ENCODE peak calls at places on chromosome 4, in eight cellular contexts. One of them, this sample, is unnamed.

GRCh38 chr4:169795585-169795984 is 37.8 kb upstream of the HPF1 start:
- DNase-seq in fibroblast of mammary gland: peak; percentile 61
- DNase-seq in neural crest cell: no peak
- DNase-seq in heart left ventricle: no peak
- DNase-seq in fibroblast of the aortic adventitia: peak; percentile 22
- DNase-seq in GM03348: peak; percentile 34
- DNase-seq in mesothelial cell of epicardium: no peak
- DNase-seq in mucosa of descending colon: no peak
- DNase-seq in this sample: peak; percentile 31

GRCh38 chr4:83618991-83619390 is 83.1 kb downstream of the GPAT3 start:
- DNase-seq in GM03348: peak; percentile 24
- DNase-seq in heart left ventricle: peak; percentile 28
- DNase-seq in mesothelial cell of epicardium: no peak
- DNase-seq in fibroblast of the aortic adventitia: no peak
- DNase-seq in neural crest cell: no peak
- DNase-seq in fibroblast of mammary gland: peak; percentile 34
- DNase-seq in mucosa of descending colon: no peak
- DNase-seq in this sample: peak; percentile 21

GRCh38 chr4:6641164-6641970 is 882 bp downstream of the MRFAP1 start:
- DNase-seq in GM03348: peak; percentile 80
- DNase-seq in fibroblast of mammary gland: peak; percentile 51
- DNase-seq in mucosa of descending colon: peak; percentile 77
- DNase-seq in fibroblast of the aortic adventitia: peak; percentile 37
- DNase-seq in mesothelial cell of epicardium: no peak
- DNase-seq in neural crest cell: no peak
- DNase-seq in heart left ventricle: peak; percentile 52
- DNase-seq in this sample: peak; percentile 21

GRCh38 chr4:143489116-143489515 is 24.4 kb upstream of the SMARCA5 start:
- DNase-seq in neural crest cell: no peak
- DNase-seq in mucosa of descending colon: no peak
- DNase-seq in fibroblast of mammary gland: peak; percentile 54
- DNase-seq in GM03348: no peak
- DNase-seq in mesothelial cell of epicardium: no peak
- DNase-seq in fibroblast of the aortic adventitia: peak; percentile 22
- DNase-seq in heart left ventricle: no peak
- DNase-seq in this sample: peak; percentile 35

GRCh38 chr4:1218892-1219552 is 29.9 kb downstream of the CTBP1 start:
- DNase-seq in mucosa of descending colon: no peak
- DNase-seq in mesothelial cell of epicardium: no peak
- DNase-seq in GM03348: no peak
- DNase-seq in fibroblast of the aortic adventitia: no peak
- DNase-seq in neural crest cell: no peak
- DNase-seq in heart left ventricle: no peak
- DNase-seq in fibroblast of mammary gland: no peak
- DNase-seq in this sample: no peak

GRCh38 chr4:152166567-152166966 is 369.3 kb downstream of the FBXW7 start:
- DNase-seq in fibroblast of mammary gland: peak; percentile 25
- DNase-seq in neural crest cell: peak; percentile 24
- DNase-seq in mesothelial cell of epicardium: no peak
- DNase-seq in heart left ventricle: no peak
- DNase-seq in fibroblast of the aortic adventitia: peak; percentile 22
- DNase-seq in GM03348: peak; percentile 17
- DNase-seq in mucosa of descending colon: no peak
- DNase-seq in this sample: no peak

GRCh38 chr4:46404961-46405360 is 15.0 kb upstream of the GABRA2 start:
- DNase-seq in mucosa of descending colon: peak; percentile 70
- DNase-seq in GM03348: no peak
- DNase-seq in neural crest cell: no peak
- DNase-seq in heart left ventricle: no peak
- DNase-seq in fibroblast of the aortic adventitia: no peak
- DNase-seq in mesothelial cell of epicardium: no peak
- DNase-seq in fibroblast of mammary gland: no peak
- DNase-seq in this sample: no peak

GRCh38 chr4:15938182-15938581 is 358 bp downstream of the FGFBP1 start:
- DNase-seq in fibroblast of the aortic adventitia: no peak
- DNase-seq in GM03348: no peak
- DNase-seq in mucosa of descending colon: peak; percentile 90
- DNase-seq in heart left ventricle: no peak
- DNase-seq in mesothelial cell of epicardium: no peak
- DNase-seq in neural crest cell: no peak
- DNase-seq in fibroblast of mammary gland: no peak
- DNase-seq in this sample: no peak

GRCh38 chr4:106615961-106616360 is 247.4 kb upstream of the GIMD1 start:
- DNase-seq in mucosa of descending colon: no peak
- DNase-seq in fibroblast of the aortic adventitia: peak; percentile 12
- DNase-seq in heart left ventricle: no peak
- DNase-seq in mesothelial cell of epicardium: no peak
- DNase-seq in neural crest cell: no peak
- DNase-seq in fibroblast of mammary gland: peak; percentile 24
- DNase-seq in GM03348: no peak
- DNase-seq in this sample: no peak

GRCh38 chr4:128635141-128635911 is 174.2 kb upstream of the JADE1 start:
- DNase-seq in neural crest cell: no peak
- DNase-seq in fibroblast of the aortic adventitia: peak; percentile 91
- DNase-seq in mesothelial cell of epicardium: no peak
- DNase-seq in GM03348: no peak
- DNase-seq in mucosa of descending colon: no peak
- DNase-seq in fibroblast of mammary gland: peak; percentile 83
- DNase-seq in heart left ventricle: peak; percentile 86
- DNase-seq in this sample: no peak

GRCh38 chr4:85030156-85030555 is 63.7 kb upstream of the WDFY3 start:
- DNase-seq in mucosa of descending colon: no peak
- DNase-seq in mesothelial cell of epicardium: no peak
- DNase-seq in fibroblast of the aortic adventitia: no peak
- DNase-seq in fibroblast of mammary gland: no peak
- DNase-seq in heart left ventricle: no peak
- DNase-seq in neural crest cell: no peak
- DNase-seq in GM03348: no peak
- DNase-seq in this sample: no peak

GRCh38 chr4:73607375-73608026 is 12.7 kb downstream of the RASSF6 start:
- DNase-seq in mesothelial cell of epicardium: no peak
- DNase-seq in fibroblast of the aortic adventitia: no peak
- DNase-seq in fibroblast of mammary gland: peak; percentile 31
- DNase-seq in mucosa of descending colon: no peak
- DNase-seq in heart left ventricle: no peak
- DNase-seq in neural crest cell: no peak
- DNase-seq in GM03348: no peak
- DNase-seq in this sample: no peak

GRCh38 chr4:55722132-55722531 is 86.0 kb upstream of the NMU start:
- DNase-seq in GM03348: no peak
- DNase-seq in mucosa of descending colon: no peak
- DNase-seq in fibroblast of the aortic adventitia: no peak
- DNase-seq in heart left ventricle: no peak
- DNase-seq in fibroblast of mammary gland: no peak
- DNase-seq in mesothelial cell of epicardium: no peak
- DNase-seq in neural crest cell: no peak
- DNase-seq in this sample: no peak

GRCh38 chr4:1578968-1579833 is 104.9 kb downstream of the FAM53A start:
- DNase-seq in fibroblast of mammary gland: peak; percentile 84
- DNase-seq in mucosa of descending colon: peak; percentile 92
- DNase-seq in neural crest cell: peak; percentile 47
- DNase-seq in fibroblast of the aortic adventitia: peak; percentile 75
- DNase-seq in heart left ventricle: peak; percentile 85
- DNase-seq in GM03348: peak; percentile 93
- DNase-seq in mesothelial cell of epicardium: peak; percentile 50
- DNase-seq in this sample: peak; percentile 61

GRCh38 chr4:77593993-77594392 is 11.6 kb upstream of the CXCL13 start:
- DNase-seq in GM03348: no peak
- DNase-seq in mucosa of descending colon: no peak
- DNase-seq in neural crest cell: no peak
- DNase-seq in fibroblast of the aortic adventitia: no peak
- DNase-seq in heart left ventricle: no peak
- DNase-seq in fibroblast of mammary gland: no peak
- DNase-seq in mesothelial cell of epicardium: no peak
- DNase-seq in this sample: no peak

GRCh38 chr4:127162741-127163140 is 470.0 kb upstream of the INTU start:
- DNase-seq in mucosa of descending colon: no peak
- DNase-seq in GM03348: peak; percentile 69
- DNase-seq in mesothelial cell of epicardium: no peak
- DNase-seq in heart left ventricle: no peak
- DNase-seq in fibroblast of the aortic adventitia: peak; percentile 22
- DNase-seq in fibroblast of mammary gland: peak; percentile 88
- DNase-seq in neural crest cell: no peak
- DNase-seq in this sample: peak; percentile 74

GRCh38 chr4:1329408-1330371 is 17.3 kb upstream of the UVSSA start:
- DNase-seq in fibroblast of the aortic adventitia: no peak
- DNase-seq in neural crest cell: no peak
- DNase-seq in mucosa of descending colon: peak; percentile 54
- DNase-seq in fibroblast of mammary gland: peak; percentile 75
- DNase-seq in mesothelial cell of epicardium: no peak
- DNase-seq in GM03348: no peak
- DNase-seq in heart left ventricle: no peak
- DNase-seq in this sample: no peak

GRCh38 chr4:153490985-153491483 is 24.9 kb downstream of the TMEM131L start:
- DNase-seq in heart left ventricle: no peak
- DNase-seq in fibroblast of mammary gland: no peak
- DNase-seq in mesothelial cell of epicardium: no peak
- DNase-seq in GM03348: no peak
- DNase-seq in fibroblast of the aortic adventitia: no peak
- DNase-seq in mucosa of descending colon: no peak
- DNase-seq in neural crest cell: no peak
- DNase-seq in this sample: no peak

GRCh38 chr4:145976680-145977079 is 38.1 kb upstream of the ZNF827 start:
- DNase-seq in fibroblast of mammary gland: no peak
- DNase-seq in GM03348: no peak
- DNase-seq in mesothelial cell of epicardium: no peak
- DNase-seq in neural crest cell: no peak
- DNase-seq in fibroblast of the aortic adventitia: no peak
- DNase-seq in heart left ventricle: no peak
- DNase-seq in mucosa of descending colon: no peak
- DNase-seq in this sample: no peak

GRCh38 chr4:7463584-7464258 is 29.0 kb upstream of the PSAPL1 start:
- DNase-seq in fibroblast of mammary gland: no peak
- DNase-seq in heart left ventricle: no peak
- DNase-seq in mesothelial cell of epicardium: no peak
- DNase-seq in fibroblast of the aortic adventitia: no peak
- DNase-seq in neural crest cell: no peak
- DNase-seq in mucosa of descending colon: no peak
- DNase-seq in GM03348: no peak
- DNase-seq in this sample: no peak

GRCh38 chr4:123661080-123661737 is 264.6 kb downstream of the SPRY1 start:
- DNase-seq in mucosa of descending colon: no peak
- DNase-seq in GM03348: peak; percentile 37
- DNase-seq in fibroblast of mammary gland: peak; percentile 45
- DNase-seq in mesothelial cell of epicardium: no peak
- DNase-seq in neural crest cell: no peak
- DNase-seq in heart left ventricle: no peak
- DNase-seq in fibroblast of the aortic adventitia: peak; percentile 54
- DNase-seq in this sample: peak; percentile 10

GRCh38 chr4:183840311-183840710 is 64.8 kb upstream of the STOX2 start:
- DNase-seq in GM03348: peak; percentile 81
- DNase-seq in neural crest cell: peak; percentile 88
- DNase-seq in mesothelial cell of epicardium: peak; percentile 68
- DNase-seq in fibroblast of the aortic adventitia: peak; percentile 85
- DNase-seq in fibroblast of mammary gland: peak; percentile 78
- DNase-seq in mucosa of descending colon: no peak
- DNase-seq in heart left ventricle: peak; percentile 81
- DNase-seq in this sample: peak; percentile 58

GRCh38 chr4:80367737-80368136 is 32.2 kb downstream of the CFAP299 start:
- DNase-seq in mesothelial cell of epicardium: no peak
- DNase-seq in fibroblast of mammary gland: peak; percentile 81
- DNase-seq in GM03348: peak; percentile 10
- DNase-seq in neural crest cell: no peak
- DNase-seq in mucosa of descending colon: no peak
- DNase-seq in heart left ventricle: no peak
- DNase-seq in fibroblast of the aortic adventitia: peak; percentile 58
- DNase-seq in this sample: peak; percentile 38

GRCh38 chr4:86977621-86978184 is 42.9 kb downstream of the AFF1 start:
- DNase-seq in heart left ventricle: no peak
- DNase-seq in mesothelial cell of epicardium: no peak
- DNase-seq in fibroblast of mammary gland: peak; percentile 86
- DNase-seq in mucosa of descending colon: no peak
- DNase-seq in GM03348: no peak
- DNase-seq in neural crest cell: no peak
- DNase-seq in fibroblast of the aortic adventitia: peak; percentile 35
- DNase-seq in this sample: peak; percentile 78

GRCh38 chr4:1409079-1409805 is 3.0 kb upstream of the NKX1-1 start:
- DNase-seq in fibroblast of the aortic adventitia: no peak
- DNase-seq in neural crest cell: no peak
- DNase-seq in heart left ventricle: no peak
- DNase-seq in GM03348: peak; percentile 13
- DNase-seq in mucosa of descending colon: no peak
- DNase-seq in mesothelial cell of epicardium: no peak
- DNase-seq in fibroblast of mammary gland: no peak
- DNase-seq in this sample: no peak

GRCh38 chr4:60042941-60043340 is 1157.2 kb upstream of the ADGRL3 start:
- DNase-seq in neural crest cell: no peak
- DNase-seq in mesothelial cell of epicardium: no peak
- DNase-seq in GM03348: no peak
- DNase-seq in mucosa of descending colon: no peak
- DNase-seq in heart left ventricle: no peak
- DNase-seq in fibroblast of the aortic adventitia: no peak
- DNase-seq in fibroblast of mammary gland: no peak
- DNase-seq in this sample: no peak

GRCh38 chr4:172124656-172125308 is 311.6 kb downstream of the GALNTL6 start:
- DNase-seq in GM03348: no peak
- DNase-seq in mesothelial cell of epicardium: no peak
- DNase-seq in neural crest cell: no peak
- DNase-seq in fibroblast of mammary gland: no peak
- DNase-seq in fibroblast of the aortic adventitia: no peak
- DNase-seq in mucosa of descending colon: no peak
- DNase-seq in heart left ventricle: no peak
- DNase-seq in this sample: no peak

GRCh38 chr4:119197772-119198212 is 14.7 kb upstream of the USP53 start:
- DNase-seq in heart left ventricle: no peak
- DNase-seq in mesothelial cell of epicardium: no peak
- DNase-seq in GM03348: no peak
- DNase-seq in mucosa of descending colon: no peak
- DNase-seq in fibroblast of mammary gland: no peak
- DNase-seq in neural crest cell: no peak
- DNase-seq in fibroblast of the aortic adventitia: no peak
- DNase-seq in this sample: no peak

GRCh38 chr4:28686618-28687017 is 1826.0 kb downstream of the STIM2 start:
- DNase-seq in mucosa of descending colon: no peak
- DNase-seq in fibroblast of the aortic adventitia: peak; percentile 30
- DNase-seq in neural crest cell: peak; percentile 18
- DNase-seq in GM03348: peak; percentile 21
- DNase-seq in fibroblast of mammary gland: peak; percentile 53
- DNase-seq in heart left ventricle: no peak
- DNase-seq in mesothelial cell of epicardium: no peak
- DNase-seq in this sample: peak; percentile 43

GRCh38 chr4:171812377-171813194 is 618 bp upstream of the GALNTL6 start:
- DNase-seq in neural crest cell: peak; percentile 1
- DNase-seq in GM03348: peak; percentile 7
- DNase-seq in fibroblast of the aortic adventitia: no peak
- DNase-seq in mucosa of descending colon: no peak
- DNase-seq in fibroblast of mammary gland: no peak
- DNase-seq in mesothelial cell of epicardium: peak; percentile 29
- DNase-seq in heart left ventricle: no peak
- DNase-seq in this sample: no peak

GRCh38 chr4:86011117-86011516 is 348.7 kb downstream of the MAPK10 start:
- DNase-seq in mesothelial cell of epicardium: no peak
- DNase-seq in fibroblast of mammary gland: peak; percentile 99
- DNase-seq in GM03348: peak; percentile 77
- DNase-seq in fibroblast of the aortic adventitia: peak; percentile 99
- DNase-seq in mucosa of descending colon: no peak
- DNase-seq in neural crest cell: no peak
- DNase-seq in heart left ventricle: no peak
- DNase-seq in this sample: peak; percentile 87

GRCh38 chr4:109169160-109169559 is 133.3 kb downstream of the COL25A1 start:
- DNase-seq in GM03348: no peak
- DNase-seq in fibroblast of mammary gland: peak; percentile 28
- DNase-seq in heart left ventricle: no peak
- DNase-seq in mucosa of descending colon: no peak
- DNase-seq in fibroblast of the aortic adventitia: no peak
- DNase-seq in neural crest cell: no peak
- DNase-seq in mesothelial cell of epicardium: no peak
- DNase-seq in this sample: no peak

GRCh38 chr4:141654098-141654497 is 17.7 kb downstream of the IL15 start:
- DNase-seq in heart left ventricle: peak; percentile 35
- DNase-seq in fibroblast of the aortic adventitia: peak; percentile 89
- DNase-seq in GM03348: no peak
- DNase-seq in mesothelial cell of epicardium: no peak
- DNase-seq in mucosa of descending colon: no peak
- DNase-seq in fibroblast of mammary gland: peak; percentile 28
- DNase-seq in neural crest cell: peak; percentile 16
- DNase-seq in this sample: no peak

GRCh38 chr4:159400782-159401712 is 298.2 kb downstream of the RAPGEF2 start:
- DNase-seq in fibroblast of mammary gland: peak; percentile 87
- DNase-seq in mucosa of descending colon: no peak
- DNase-seq in mesothelial cell of epicardium: no peak
- DNase-seq in neural crest cell: no peak
- DNase-seq in GM03348: peak; percentile 59
- DNase-seq in fibroblast of the aortic adventitia: peak; percentile 23
- DNase-seq in heart left ventricle: no peak
- DNase-seq in this sample: peak; percentile 16

This sample was measured in HFFc6.